ENCODE peak calls at places on chromosomes 4 and X, in four cellular contexts. P is K562, I is GM12878, V is HepG2. D is an unnamed sample.

GRCh38 chr4:109735566-109736454 is 5.9 kb upstream of the PLA2G12A start:
- DNase-seq in P (no peak), I (no peak), V (no peak), D (no peak)

GRCh38 chrX:21956783-21957182 is 16.3 kb downstream of the SMS start:
- DNase-seq in P (no peak), I (no peak), V (no peak), D (no peak)

GRCh38 chr4:113760852-113761681 is 471 bp downstream of the CAMK2D start:
- DNase-seq in P (no peak), I (no peak), V (peak), D (peak)

GRCh38 chrX:29231800-29232199 is 644.6 kb downstream of the IL1RAPL1 start:
- DNase-seq in P (no peak), I (no peak), V (no peak), D (no peak)

GRCh38 chr4:1752284-1753041 is 31.1 kb downstream of the TACC3 start:
- DNase-seq in P (peak), I (no peak), V (peak), D (no peak)

GRCh38 chr4:165476214-165477098 is 97.6 kb downstream of the CPE start:
- DNase-seq in P (peak), I (no peak), V (no peak), D (no peak)

GRCh38 chr4:94177822-94178221 is 29.8 kb upstream of the SMARCAD1 start:
- DNase-seq in P (no peak), I (no peak), V (no peak), D (no peak)

GRCh38 chrX:97039363-97040029 is 155.8 kb downstream of the RPA4 start:
- DNase-seq in P (no peak), I (peak), V (no peak), D (no peak)

GRCh38 chr4:39571504-39571903 is 44.3 kb upstream of the UGDH start:
- DNase-seq in P (no peak), I (no peak), V (peak), D (no peak)

GRCh38 chrX:65581661-65582339 is 47.2 kb upstream of the LAS1L start:
- DNase-seq in P (peak), I (no peak), V (peak), D (peak)

GRCh38 chr4:35520059-35520458 is 724.3 kb downstream of the ARAP2 start:
- DNase-seq in P (no peak), I (no peak), V (no peak), D (no peak)

GRCh38 chr4:5882947-5883346 is 9.9 kb downstream of the CRMP1 start:
- DNase-seq in P (no peak), I (no peak), V (no peak), D (no peak)

GRCh38 chr4:75189976-75190375 is 257.1 kb downstream of the PARM1 start:
- DNase-seq in P (no peak), I (no peak), V (no peak), D (peak)

GRCh38 chr4:154722262-154722661 is 21.5 kb upstream of the LRAT start:
- DNase-seq in P (no peak), I (no peak), V (no peak), D (no peak)

GRCh38 chrX:1894656-1895055 is 279.8 kb downstream of the ASMT start:
- DNase-seq in P (no peak), I (no peak), V (no peak), D (no peak)

GRCh38 chrX:150934453-150934852 is 36.0 kb upstream of the CD99L2 start:
- DNase-seq in P (no peak), I (no peak), V (no peak), D (no peak)

GRCh38 chrX:42696551-42697129 is 81.3 kb downstream of the PPP1R2C start:
- DNase-seq in P (no peak), I (no peak), V (no peak), D (no peak)

GRCh38 chr4:39032218-39033085 is at the start of gene TMEM156:
- DNase-seq in P (no peak), I (peak), V (peak), D (no peak)

GRCh38 chr4:24032371-24032989 is 142.6 kb upstream of the PPARGC1A start:
- DNase-seq in P (no peak), I (no peak), V (peak), D (peak)

GRCh38 chr4:117986331-117986730 is 48.0 kb upstream of the NDST3 start:
- DNase-seq in P (no peak), I (no peak), V (no peak), D (no peak)

GRCh38 chr4:139523076-139523475 is 32.9 kb downstream of the SETD7 start:
- DNase-seq in P (no peak), I (no peak), V (no peak), D (no peak)

GRCh38 chr4:11506194-11506593 is 77.5 kb upstream of the HS3ST1 start:
- DNase-seq in P (no peak), I (no peak), V (no peak), D (no peak)

GRCh38 chr4:11497972-11498371 is 69.3 kb upstream of the HS3ST1 start:
- DNase-seq in P (no peak), I (no peak), V (no peak), D (no peak)

GRCh38 chr4:11507920-11508319 is 79.2 kb upstream of the HS3ST1 start:
- DNase-seq in P (no peak), I (no peak), V (no peak), D (no peak)

GRCh38 chr4:11505225-11505971 is 76.7 kb upstream of the HS3ST1 start:
- DNase-seq in P (no peak), I (no peak), V (no peak), D (no peak)

DNA sequence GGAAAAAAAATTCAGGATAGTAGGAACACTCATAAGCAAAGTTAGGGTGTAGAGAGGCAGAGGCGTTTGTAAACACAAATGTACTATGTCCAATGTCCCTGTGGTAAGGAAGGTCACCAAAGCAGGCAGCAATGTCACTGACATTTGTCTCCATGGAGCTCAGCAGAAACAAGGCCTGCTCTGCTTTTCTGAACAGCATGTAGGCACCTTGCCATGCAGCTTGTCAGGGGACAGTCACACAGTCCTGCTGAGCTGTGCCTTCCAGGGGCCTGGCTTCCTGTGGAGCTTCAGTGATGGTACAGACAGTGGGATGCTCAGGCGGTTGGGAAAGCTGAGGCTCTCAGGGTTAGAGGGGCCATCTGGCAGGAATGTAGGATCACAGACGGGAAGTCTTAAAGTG is 74.5 kb upstream of the HS3ST1 start:
- DNase-seq in P (no peak), I (no peak), V (no peak), D (no peak)
- TF ChIP-seq TARDBP in P (no peak), I (no peak), V (no peak), D (no peak)

GRCh38 chr4:3335982-3336381 is 43.2 kb downstream of the RGS12 start:
- DNase-seq in P (no peak), I (no peak), V (no peak), D (no peak)

GRCh38 chr4:3337811-3338210 is 45.0 kb downstream of the RGS12 start:
- DNase-seq in P (no peak), I (no peak), V (no peak), D (no peak)

GRCh38 chr4:3338321-3338838 is 45.6 kb downstream of the RGS12 start:
- DNase-seq in P (no peak), I (no peak), V (no peak), D (no peak)

GRCh38 chr4:3336389-3337356 is 43.9 kb downstream of the RGS12 start:
- DNase-seq in P (no peak), I (no peak), V (no peak), D (no peak)

DNA sequence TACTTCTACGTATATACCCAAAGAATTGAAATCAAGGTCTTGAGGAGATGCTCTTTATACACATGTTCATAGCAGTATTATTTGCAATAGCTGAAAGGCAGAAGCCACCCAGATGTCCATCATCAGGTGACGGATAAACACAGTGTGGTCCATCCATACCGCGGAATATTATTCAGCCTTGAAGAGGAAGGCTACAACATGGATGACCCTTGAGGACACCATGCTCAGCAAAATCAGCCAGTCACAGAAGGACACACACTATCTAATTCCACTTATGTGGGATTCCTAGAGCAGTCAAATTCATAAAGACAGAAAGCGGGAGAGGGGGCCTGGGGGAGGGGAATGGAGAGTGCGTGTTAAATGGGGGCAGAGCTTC is 44.5 kb downstream of the RGS12 start:
- DNase-seq in P (no peak), I (no peak), V (no peak), D (no peak)
- TF ChIP-seq FOXM1 in P (no peak), I (no peak), V (no peak), D (no peak)

DNA sequence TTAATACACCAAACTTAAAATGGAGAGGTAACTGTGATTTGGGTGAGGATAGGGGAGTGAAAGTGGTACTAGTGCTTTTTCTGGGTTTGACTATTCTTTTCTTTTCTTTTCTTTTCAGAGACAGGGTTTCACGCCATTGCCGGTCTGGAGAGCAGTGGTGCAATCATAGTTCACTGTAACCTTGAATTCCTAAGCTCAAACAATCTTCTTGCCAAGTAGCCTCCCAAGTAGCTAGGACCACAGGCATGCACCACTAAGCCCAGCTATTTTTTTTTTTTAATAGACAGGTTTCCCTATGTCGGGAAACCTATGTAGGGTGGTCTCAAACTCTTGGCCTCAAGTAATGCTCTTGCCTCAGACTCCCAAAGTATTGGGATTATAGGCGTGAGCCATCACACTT is 3.0 kb upstream of the ARMCX4 start:
- DNase-seq in P (no peak), I (no peak), V (no peak), D (no peak)
- TF ChIP-seq TARDBP in P (no peak), I (no peak), V (no peak), D (no peak)

GRCh38 chr4:8175686-8176085 is 17.1 kb upstream of the ABLIM2 start:
- DNase-seq in P (no peak), I (no peak), V (no peak), D (no peak)
- TF ChIP-seq FOXM1 in P (no peak), I (no peak), V (no peak), D (no peak)

GRCh38 chr4:89324671-89325070 is 17.1 kb upstream of the GPRIN3 start:
- DNase-seq in P (no peak), I (peak), V (no peak), D (no peak)
- TF ChIP-seq TARDBP in P (no peak), I (no peak), V (no peak), D (no peak)

GRCh38 chr4:120007171-120007894 is 59.3 kb downstream of the MAD2L1 start:
- DNase-seq in P (no peak), I (no peak), V (no peak), D (no peak)
- TF ChIP-seq FOXM1 in P (no peak), I (no peak), V (no peak), D (no peak)

DNA sequence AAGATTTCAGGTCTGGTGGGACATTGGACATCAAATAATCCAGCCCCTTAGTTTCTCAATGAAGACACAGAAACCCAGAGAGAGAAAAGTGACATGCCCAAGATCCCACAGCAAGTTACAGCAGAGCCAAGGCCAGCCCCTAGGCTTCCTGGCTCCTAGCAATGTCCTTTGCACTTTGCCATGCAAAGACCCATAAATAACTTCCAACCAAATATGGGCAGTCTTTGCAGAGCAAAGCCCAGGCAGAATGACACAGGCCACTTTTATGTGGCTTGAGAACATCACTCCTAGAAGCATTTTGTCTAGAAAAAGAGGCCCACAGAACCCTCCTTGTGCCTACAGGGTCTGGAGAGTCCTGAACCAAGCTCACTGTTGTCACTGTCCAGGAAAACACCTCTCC is 78.1 kb upstream of the ATP6AP2 start:
- DNase-seq in P (no peak), I (no peak), V (peak), D (no peak)
- TF ChIP-seq TARDBP in P (no peak), I (no peak), V (no peak), D (no peak)

D was measured in HEK293T.